ENCODE peak calls at places on chromosomes 12 and 14, in six cellular contexts. S is trophoblast cell, C is mesendoderm, E is IMR-90, F is neuronal stem cell, T is H9. W is an unnamed sample.

GRCh38 chr12:95848575-95849388 is 10.0 kb upstream of the SNRPF start:
- DNase-seq in S (peak), C (peak), E (peak), F (peak), T (no peak), W (peak)

GRCh38 chr12:20342111-20342510 is 26.2 kb upstream of the PDE3A start:
- DNase-seq in S (peak), C (no peak), E (peak), F (no peak), T (no peak), W (no peak)

GRCh38 chr12:27109339-27110023 is 27.1 kb upstream of the C12orf71 start:
- DNase-seq in S (no peak), C (no peak), E (no peak), F (no peak), T (no peak), W (no peak)

GRCh38 chr14:92549096-92549852 is 35.7 kb downstream of the RIN3 start:
- DNase-seq in S (no peak), C (no peak), E (no peak), F (no peak), T (no peak), W (no peak)

GRCh38 chr12:12646483-12647072 is 34.9 kb downstream of the CREBL2 start:
- DNase-seq in S (no peak), C (no peak), E (no peak), F (no peak), T (no peak), W (no peak)

GRCh38 chr14:88599761-88600439 is 37.1 kb downstream of the ZC3H14 start:
- DNase-seq in S (no peak), C (no peak), E (no peak), F (no peak), T (no peak), W (no peak)

GRCh38 chr12:120720234-120720968 is 5.2 kb upstream of the ACADS start:
- DNase-seq in S (no peak), C (no peak), E (peak), F (no peak), T (no peak), W (peak)

GRCh38 chr14:97277711-97278110 is 480.5 kb downstream of the VRK1 start:
- DNase-seq in S (no peak), C (peak), E (no peak), F (peak), T (peak), W (no peak)

GRCh38 chr12:52913424-52913821 is 8.5 kb upstream of the KRT8 start:
- DNase-seq in S (no peak), C (no peak), E (no peak), F (no peak), T (no peak), W (no peak)

GRCh38 chr12:26704684-26705475 is 128.1 kb downstream of the ITPR2 start:
- DNase-seq in S (no peak), C (peak), E (peak), F (no peak), T (no peak), W (peak)

GRCh38 chr12:125069616-125070015 is 4.4 kb downstream of the AACS start:
- DNase-seq in S (peak), C (no peak), E (no peak), F (no peak), T (no peak), W (no peak)

GRCh38 chr14:76917158-76917596 is 91.0 kb downstream of the LRRC74A start:
- DNase-seq in S (peak), C (peak), E (peak), F (peak), T (peak), W (peak)

GRCh38 chr14:24404814-24405213 is 6.0 kb downstream of the NYNRIN start:
- DNase-seq in S (no peak), C (no peak), E (no peak), F (no peak), T (no peak), W (no peak)

GRCh38 chr12:102470964-102471363 is 9.4 kb downstream of the IGF1 start:
- DNase-seq in S (no peak), C (no peak), E (no peak), F (no peak), T (no peak), W (no peak)

GRCh38 chr12:27193854-27194544 is 50.1 kb upstream of the STK38L start:
- DNase-seq in S (no peak), C (peak), E (peak), F (no peak), T (no peak), W (peak)

GRCh38 chr14:29085546-29085945 is 319.0 kb downstream of the FOXG1 start:
- DNase-seq in S (no peak), C (peak), E (peak), F (peak), T (peak), W (peak)

GRCh38 chr12:78315018-78315417 is 484.3 kb downstream of the NAV3 start:
- DNase-seq in S (no peak), C (no peak), E (no peak), F (no peak), T (no peak), W (no peak)

GRCh38 chr14:47539065-47539464 is 136.3 kb downstream of the MDGA2 start:
- DNase-seq in S (no peak), C (peak), E (no peak), F (no peak), T (peak), W (peak)

GRCh38 chr12:125773033-125773432 is 707.8 kb downstream of the AACS start:
- DNase-seq in S (peak), C (peak), E (no peak), F (no peak), T (peak), W (no peak)

GRCh38 chr14:71478542-71478941 is 453.7 kb upstream of the RGS6 start:
- DNase-seq in S (no peak), C (no peak), E (peak), F (no peak), T (no peak), W (peak)

GRCh38 chr14:64786296-64787149 is 82.3 kb downstream of the PLEKHG3 start:
- DNase-seq in S (no peak), C (no peak), E (peak), F (no peak), T (no peak), W (no peak)

GRCh38 chr12:98893126-98893525 is 248.0 kb downstream of the APAF1 start:
- DNase-seq in S (no peak), C (peak), E (no peak), F (no peak), T (no peak), W (no peak)

GRCh38 chr14:52834440-52834842 is 43.0 kb upstream of the GNPNAT1 start:
- DNase-seq in S (peak), C (no peak), E (peak), F (no peak), T (no peak), W (peak)

GRCh38 chr12:95303476-95303875 is 85.9 kb downstream of the VEZT start:
- DNase-seq in S (no peak), C (no peak), E (peak), F (no peak), T (no peak), W (no peak)

GRCh38 chr14:96176275-96176674 is 28.4 kb upstream of the BDKRB2 start:
- DNase-seq in S (no peak), C (no peak), E (peak), F (no peak), T (no peak), W (no peak)

GRCh38 chr12:94575645-94576393 is 74.5 kb downstream of the TMCC3 start:
- DNase-seq in S (no peak), C (peak), E (no peak), F (no peak), T (peak), W (no peak)

GRCh38 chr12:71636704-71637115 is 26.9 kb downstream of the ZFC3H1 start:
- DNase-seq in S (peak), C (peak), E (peak), F (peak), T (no peak), W (peak)

GRCh38 chr12:88444481-88444880 is 135.8 kb downstream of the KITLG start:
- DNase-seq in S (no peak), C (no peak), E (no peak), F (no peak), T (no peak), W (no peak)

GRCh38 chr12:127550271-127550670 is 716.7 kb upstream of the TMEM132C start:
- DNase-seq in S (no peak), C (no peak), E (peak), F (no peak), T (no peak), W (peak)

GRCh38 chr12:122870867-122871664 is 24.9 kb downstream of the VPS37B start:
- DNase-seq in S (no peak), C (no peak), E (peak), F (no peak), T (no peak), W (peak)

GRCh38 chr14:30848449-30849240 is 25.7 kb upstream of the COCH start:
- DNase-seq in S (no peak), C (no peak), E (no peak), F (no peak), T (no peak), W (no peak)

GRCh38 chr14:44945264-44945663 is 16.5 kb downstream of the KLHL28 start:
- DNase-seq in S (peak), C (no peak), E (peak), F (no peak), T (no peak), W (no peak)

DNA sequence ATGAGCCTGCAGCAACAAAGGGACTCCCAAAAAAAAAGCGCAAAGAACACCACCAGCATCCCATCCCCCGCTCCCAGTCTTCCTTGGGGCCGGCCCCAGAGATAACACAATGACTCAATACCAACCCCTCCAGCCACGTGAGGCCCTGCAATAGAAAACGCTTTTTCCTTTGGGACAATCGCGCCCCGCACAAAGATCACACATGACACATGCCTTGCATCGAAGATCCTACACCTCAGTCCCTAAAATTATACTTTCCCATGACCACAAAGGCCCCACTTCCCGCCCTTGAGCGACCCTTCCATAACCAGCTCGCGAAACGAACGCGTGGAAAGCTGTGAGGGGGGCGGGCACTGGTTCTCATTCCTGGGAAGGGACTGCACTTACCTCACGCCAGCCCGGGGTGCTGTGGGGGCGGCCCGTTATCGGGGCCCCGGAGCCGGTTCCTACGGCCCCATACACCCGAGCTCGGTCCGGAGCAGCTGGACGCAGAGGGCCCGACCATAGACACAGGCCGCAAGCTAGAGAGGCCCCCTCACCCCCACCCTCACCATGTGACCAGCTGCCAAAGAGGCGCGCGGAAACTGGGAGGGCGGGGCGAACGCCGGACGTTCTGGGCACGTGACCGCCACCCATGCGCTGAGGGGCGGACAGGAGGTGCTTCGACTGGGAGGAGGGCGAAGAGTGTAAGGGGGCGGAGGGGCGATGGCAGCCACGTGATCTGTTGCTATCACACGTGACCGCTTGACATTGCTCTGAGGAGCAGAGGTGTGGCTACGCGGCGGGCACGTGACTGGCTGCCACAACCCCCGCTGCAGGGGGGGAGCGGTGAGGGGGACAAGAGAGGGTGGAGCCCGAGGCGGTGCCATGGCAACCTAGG is at the start of gene CDK4:
- DNase-seq in S (peak), C (peak), E (peak), F (peak), T (peak), W (peak)
- H3K23ac ChIP-seq in S (no peak), C (peak), E (peak), F (peak), T (no peak), W (peak)

GRCh38 chr12:83157604-83158003 is 470.9 kb downstream of the TMTC2 start:
- DNase-seq in S (no peak), C (no peak), E (no peak), F (no peak), T (no peak), W (no peak)

GRCh38 chr12:83153156-83153555 is 466.4 kb downstream of the TMTC2 start:
- DNase-seq in S (no peak), C (no peak), E (no peak), F (no peak), T (no peak), W (no peak)

GRCh38 chr12:83158613-83159207 is 472.0 kb downstream of the TMTC2 start:
- DNase-seq in S (no peak), C (no peak), E (no peak), F (no peak), T (no peak), W (no peak)

GRCh38 chr12:83161451-83161850 is 474.7 kb downstream of the TMTC2 start:
- DNase-seq in S (no peak), C (no peak), E (peak), F (no peak), T (no peak), W (no peak)

DNA sequence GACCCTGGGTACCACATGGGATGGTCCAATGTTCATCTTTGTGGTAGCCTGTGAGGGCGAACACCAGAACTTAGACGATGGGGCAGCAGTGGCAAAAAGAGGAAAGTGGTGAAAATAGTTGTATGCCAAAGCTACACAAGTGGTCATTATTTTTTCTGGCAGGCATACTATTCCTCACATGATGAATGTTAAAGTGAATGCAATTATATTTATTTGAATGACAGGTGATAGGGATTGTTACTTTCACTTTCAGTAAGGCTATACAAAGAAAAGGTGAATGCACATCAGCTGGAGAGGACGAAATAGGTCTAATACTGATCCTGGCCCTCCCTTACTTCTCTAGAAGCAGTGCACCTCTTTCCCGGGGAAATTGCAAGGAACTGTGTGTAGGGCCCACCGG is 470.1 kb downstream of the TMTC2 start:
- DNase-seq in S (no peak), C (no peak), E (no peak), F (no peak), T (no peak), W (no peak)
- H3K23ac ChIP-seq in S (no peak), C (no peak), E (no peak), F (no peak), T (no peak), W (no peak)

GRCh38 chr14:69314327-69314726 is 54.4 kb downstream of the GALNT16 start:
- DNase-seq in S (no peak), C (no peak), E (no peak), F (no peak), T (no peak), W (no peak)
- H3K23ac ChIP-seq in S (no peak), C (no peak), E (no peak), F (no peak), T (no peak), W (no peak)

GRCh38 chr12:117228239-117228638 is 38.0 kb upstream of the FBXO21 start:
- DNase-seq in S (no peak), C (peak), E (no peak), F (no peak), T (no peak), W (no peak)
- H3K23ac ChIP-seq in S (no peak), C (peak), E (no peak), F (no peak), T (no peak), W (no peak)

GRCh38 chr12:3792623-3793288 is 39.8 kb upstream of the CRACR2A start:
- DNase-seq in S (no peak), C (no peak), E (no peak), F (no peak), T (no peak), W (no peak)
- H3K23ac ChIP-seq in S (no peak), C (no peak), E (no peak), F (no peak), T (no peak), W (no peak)

GRCh38 chr12:77116277-77116676 is 50.9 kb upstream of the E2F7 start:
- DNase-seq in S (no peak), C (no peak), E (peak), F (no peak), T (no peak), W (peak)
- H3K23ac ChIP-seq in S (no peak), C (no peak), E (peak), F (no peak), T (no peak), W (no peak)